ENCODE peak calls at places on chromosomes 5 and 9, in nine cellular contexts. One of them, this sample, is unnamed.

GRCh38 chr9:90552317-90552716 is 90.3 kb downstream of the DIRAS2 start:
- DNase-seq in psoas muscle: no peak
- DNase-seq in endothelial cell of umbilical vein: no peak
- DNase-seq in heart right ventricle: no peak
- DNase-seq in NT2/D1: no peak
- DNase-seq in aorta: no peak
- DNase-seq in adipocyte: no peak
- DNase-seq in stomach: no peak
- DNase-seq in Peyer's patch: no peak
- DNase-seq in this sample: no peak

GRCh38 chr9:18791074-18791473 is 241.9 kb downstream of the SAXO1 start:
- DNase-seq in psoas muscle: no peak
- DNase-seq in endothelial cell of umbilical vein: no peak
- DNase-seq in heart right ventricle: no peak
- DNase-seq in NT2/D1: no peak
- DNase-seq in aorta: no peak
- DNase-seq in adipocyte: no peak
- DNase-seq in stomach: no peak
- DNase-seq in Peyer's patch: no peak
- DNase-seq in this sample: no peak

GRCh38 chr9:36163049-36163839 is 5.9 kb upstream of the CCIN start:
- DNase-seq in psoas muscle: peak; percentile 68
- DNase-seq in endothelial cell of umbilical vein: peak; percentile 88
- DNase-seq in heart right ventricle: peak; percentile 74
- DNase-seq in NT2/D1: peak; percentile 96
- DNase-seq in aorta: peak; percentile 90
- DNase-seq in adipocyte: peak; percentile 57
- DNase-seq in stomach: no peak
- DNase-seq in Peyer's patch: no peak
- DNase-seq in this sample: no peak

GRCh38 chr5:114362197-114362976 is 517 bp downstream of the KCNN2 start:
- DNase-seq in psoas muscle: no peak
- DNase-seq in endothelial cell of umbilical vein: no peak
- DNase-seq in heart right ventricle: no peak
- DNase-seq in NT2/D1: no peak
- DNase-seq in aorta: peak; percentile 72
- DNase-seq in adipocyte: peak; percentile 58
- DNase-seq in stomach: no peak
- DNase-seq in Peyer's patch: peak; percentile 56
- DNase-seq in this sample: no peak

GRCh38 chr5:149466457-149466972 is 84.7 kb downstream of the CSNK1A1 start:
- DNase-seq in psoas muscle: peak; percentile 62
- DNase-seq in endothelial cell of umbilical vein: no peak
- DNase-seq in heart right ventricle: no peak
- DNase-seq in NT2/D1: no peak
- DNase-seq in aorta: peak; percentile 74
- DNase-seq in adipocyte: no peak
- DNase-seq in stomach: no peak
- DNase-seq in Peyer's patch: peak; percentile 81
- DNase-seq in this sample: no peak

GRCh38 chr9:125990793-125991220 is 243.6 kb downstream of the PBX3 start:
- DNase-seq in psoas muscle: no peak
- DNase-seq in endothelial cell of umbilical vein: no peak
- DNase-seq in heart right ventricle: no peak
- DNase-seq in NT2/D1: no peak
- DNase-seq in aorta: peak; percentile 45
- DNase-seq in adipocyte: no peak
- DNase-seq in stomach: no peak
- DNase-seq in Peyer's patch: peak; percentile 34
- DNase-seq in this sample: no peak

GRCh38 chr5:108727154-108727638 is 20.5 kb upstream of the FER start:
- DNase-seq in psoas muscle: no peak
- DNase-seq in endothelial cell of umbilical vein: no peak
- DNase-seq in heart right ventricle: peak; percentile 36
- DNase-seq in NT2/D1: no peak
- DNase-seq in aorta: no peak
- DNase-seq in adipocyte: peak; percentile 50
- DNase-seq in stomach: no peak
- DNase-seq in Peyer's patch: no peak
- DNase-seq in this sample: no peak

GRCh38 chr9:1222511-1222910 is 172.4 kb downstream of the DMRT2 start:
- DNase-seq in psoas muscle: no peak
- DNase-seq in endothelial cell of umbilical vein: no peak
- DNase-seq in heart right ventricle: no peak
- DNase-seq in NT2/D1: no peak
- DNase-seq in aorta: no peak
- DNase-seq in adipocyte: no peak
- DNase-seq in stomach: no peak
- DNase-seq in Peyer's patch: no peak
- DNase-seq in this sample: no peak

GRCh38 chr5:176646049-176646706 is 1.1 kb upstream of the TSPAN17 start:
- DNase-seq in psoas muscle: no peak
- DNase-seq in endothelial cell of umbilical vein: no peak
- DNase-seq in heart right ventricle: no peak
- DNase-seq in NT2/D1: no peak
- DNase-seq in aorta: no peak
- DNase-seq in adipocyte: no peak
- DNase-seq in stomach: no peak
- DNase-seq in Peyer's patch: no peak
- DNase-seq in this sample: no peak

GRCh38 chr5:179486596-179487051 is 63.7 kb upstream of the RUFY1 start:
- DNase-seq in psoas muscle: no peak
- DNase-seq in endothelial cell of umbilical vein: no peak
- DNase-seq in heart right ventricle: no peak
- DNase-seq in NT2/D1: no peak
- DNase-seq in aorta: peak; percentile 36
- DNase-seq in adipocyte: peak; percentile 28
- DNase-seq in stomach: no peak
- DNase-seq in Peyer's patch: no peak
- DNase-seq in this sample: no peak

GRCh38 chr5:1180841-1181271 is 20.5 kb upstream of the SLC6A19 start:
- DNase-seq in psoas muscle: peak; percentile 5
- DNase-seq in endothelial cell of umbilical vein: no peak
- DNase-seq in heart right ventricle: no peak
- DNase-seq in NT2/D1: no peak
- DNase-seq in aorta: peak; percentile 70
- DNase-seq in adipocyte: no peak
- DNase-seq in stomach: no peak
- DNase-seq in Peyer's patch: peak; percentile 48
- DNase-seq in this sample: no peak

GRCh38 chr5:127428748-127429147 is 88.7 kb upstream of the PRRC1 start:
- DNase-seq in psoas muscle: no peak
- DNase-seq in endothelial cell of umbilical vein: no peak
- DNase-seq in heart right ventricle: no peak
- DNase-seq in NT2/D1: no peak
- DNase-seq in aorta: no peak
- DNase-seq in adipocyte: no peak
- DNase-seq in stomach: no peak
- DNase-seq in Peyer's patch: no peak
- DNase-seq in this sample: no peak

GRCh38 chr5:179906795-179907569 is 715 bp downstream of the TBC1D9B start:
- DNase-seq in psoas muscle: peak; percentile 34
- DNase-seq in endothelial cell of umbilical vein: peak; percentile 26
- DNase-seq in heart right ventricle: no peak
- DNase-seq in NT2/D1: no peak
- DNase-seq in aorta: peak; percentile 82
- DNase-seq in adipocyte: peak; percentile 42
- DNase-seq in stomach: peak; percentile 44
- DNase-seq in Peyer's patch: peak; percentile 65
- DNase-seq in this sample: peak; percentile 39

GRCh38 chr5:82351754-82352145 is 73.6 kb upstream of the RPS23 start:
- DNase-seq in psoas muscle: no peak
- DNase-seq in endothelial cell of umbilical vein: peak; percentile 85
- DNase-seq in heart right ventricle: peak; percentile 35
- DNase-seq in NT2/D1: peak; percentile 20
- DNase-seq in aorta: no peak
- DNase-seq in adipocyte: peak; percentile 90
- DNase-seq in stomach: no peak
- DNase-seq in Peyer's patch: no peak
- DNase-seq in this sample: peak; percentile 52

GRCh38 chr9:93022721-93023520 is 35.6 kb upstream of the SUSD3 start:
- DNase-seq in psoas muscle: no peak
- DNase-seq in endothelial cell of umbilical vein: no peak
- DNase-seq in heart right ventricle: no peak
- DNase-seq in NT2/D1: no peak
- DNase-seq in aorta: peak; percentile 35
- DNase-seq in adipocyte: no peak
- DNase-seq in stomach: no peak
- DNase-seq in Peyer's patch: no peak
- DNase-seq in this sample: no peak

GRCh38 chr9:93023521-93023815 is 35.0 kb upstream of the SUSD3 start:
- DNase-seq in psoas muscle: no peak
- DNase-seq in endothelial cell of umbilical vein: no peak
- DNase-seq in heart right ventricle: no peak
- DNase-seq in NT2/D1: no peak
- DNase-seq in aorta: no peak
- DNase-seq in adipocyte: no peak
- DNase-seq in stomach: no peak
- DNase-seq in Peyer's patch: no peak
- DNase-seq in this sample: no peak

GRCh38 chr9:93020785-93021670 is 37.5 kb upstream of the SUSD3 start:
- DNase-seq in psoas muscle: no peak
- DNase-seq in endothelial cell of umbilical vein: no peak
- DNase-seq in heart right ventricle: no peak
- DNase-seq in NT2/D1: no peak
- DNase-seq in aorta: peak; percentile 60
- DNase-seq in adipocyte: no peak
- DNase-seq in stomach: no peak
- DNase-seq in Peyer's patch: peak; percentile 44
- DNase-seq in this sample: peak; percentile 83

GRCh38 chr9:93020151-93020550 is 38.4 kb upstream of the SUSD3 start:
- DNase-seq in psoas muscle: no peak
- DNase-seq in endothelial cell of umbilical vein: no peak
- DNase-seq in heart right ventricle: no peak
- DNase-seq in NT2/D1: no peak
- DNase-seq in aorta: peak; percentile 46
- DNase-seq in adipocyte: no peak
- DNase-seq in stomach: no peak
- DNase-seq in Peyer's patch: no peak
- DNase-seq in this sample: peak; percentile 24

GRCh38 chr9:93022066-93022465 is 36.4 kb upstream of the SUSD3 start:
- DNase-seq in psoas muscle: no peak
- DNase-seq in endothelial cell of umbilical vein: no peak
- DNase-seq in heart right ventricle: no peak
- DNase-seq in NT2/D1: no peak
- DNase-seq in aorta: peak; percentile 59
- DNase-seq in adipocyte: no peak
- DNase-seq in stomach: no peak
- DNase-seq in Peyer's patch: no peak
- DNase-seq in this sample: peak; percentile 6
- H3K4me1 ChIP-seq in psoas muscle: no peaks in the 10 kb centered on the region
- H3K4me1 ChIP-seq in endothelial cell of umbilical vein: no peaks in the 10 kb centered on the region
- H3K4me1 ChIP-seq in heart right ventricle: no peaks in the 10 kb centered on the region
- H3K4me1 ChIP-seq in NT2/D1: peaks cover 21% of the 10 kb centered on the region
- H3K4me1 ChIP-seq in aorta: no peaks in the 10 kb centered on the region
- H3K4me1 ChIP-seq in adipocyte: no peaks in the 10 kb centered on the region
- H3K4me1 ChIP-seq in stomach: no peaks in the 10 kb centered on the region
- H3K4me1 ChIP-seq in Peyer's patch: no peaks in the 10 kb centered on the region
- H3K4me1 ChIP-seq in this sample: peaks cover 64% of the 10 kb centered on the region

GRCh38 chr9:96741771-96742170 is 36.1 kb downstream of the ZNF510 start:
- DNase-seq in psoas muscle: no peak
- DNase-seq in endothelial cell of umbilical vein: no peak
- DNase-seq in heart right ventricle: no peak
- DNase-seq in NT2/D1: no peak
- DNase-seq in aorta: no peak
- DNase-seq in adipocyte: no peak
- DNase-seq in stomach: no peak
- DNase-seq in Peyer's patch: no peak
- DNase-seq in this sample: no peak

GRCh38 chr9:96738147-96739027 is 39.5 kb downstream of the ZNF510 start:
- DNase-seq in psoas muscle: no peak
- DNase-seq in endothelial cell of umbilical vein: no peak
- DNase-seq in heart right ventricle: no peak
- DNase-seq in NT2/D1: no peak
- DNase-seq in aorta: no peak
- DNase-seq in adipocyte: no peak
- DNase-seq in stomach: no peak
- DNase-seq in Peyer's patch: no peak
- DNase-seq in this sample: no peak
- H3K9me3 ChIP-seq in psoas muscle: peaks cover 75% of the 10 kb centered on the region
- H3K9me3 ChIP-seq in endothelial cell of umbilical vein: no peaks in the 10 kb centered on the region
- H3K9me3 ChIP-seq in heart right ventricle: peaks cover 79% of the 10 kb centered on the region
- H3K9me3 ChIP-seq in NT2/D1: peaks cover 75% of the 10 kb centered on the region
- H3K9me3 ChIP-seq in aorta: peaks cover 18% of the 10 kb centered on the region
- H3K9me3 ChIP-seq in adipocyte: peaks cover 87% of the 10 kb centered on the region
- H3K9me3 ChIP-seq in stomach: peaks cover 17% of the 10 kb centered on the region
- H3K9me3 ChIP-seq in Peyer's patch: peaks cover 26% of the 10 kb centered on the region
- H3K9me3 ChIP-seq in this sample: no peaks in the 10 kb centered on the region

DNA sequence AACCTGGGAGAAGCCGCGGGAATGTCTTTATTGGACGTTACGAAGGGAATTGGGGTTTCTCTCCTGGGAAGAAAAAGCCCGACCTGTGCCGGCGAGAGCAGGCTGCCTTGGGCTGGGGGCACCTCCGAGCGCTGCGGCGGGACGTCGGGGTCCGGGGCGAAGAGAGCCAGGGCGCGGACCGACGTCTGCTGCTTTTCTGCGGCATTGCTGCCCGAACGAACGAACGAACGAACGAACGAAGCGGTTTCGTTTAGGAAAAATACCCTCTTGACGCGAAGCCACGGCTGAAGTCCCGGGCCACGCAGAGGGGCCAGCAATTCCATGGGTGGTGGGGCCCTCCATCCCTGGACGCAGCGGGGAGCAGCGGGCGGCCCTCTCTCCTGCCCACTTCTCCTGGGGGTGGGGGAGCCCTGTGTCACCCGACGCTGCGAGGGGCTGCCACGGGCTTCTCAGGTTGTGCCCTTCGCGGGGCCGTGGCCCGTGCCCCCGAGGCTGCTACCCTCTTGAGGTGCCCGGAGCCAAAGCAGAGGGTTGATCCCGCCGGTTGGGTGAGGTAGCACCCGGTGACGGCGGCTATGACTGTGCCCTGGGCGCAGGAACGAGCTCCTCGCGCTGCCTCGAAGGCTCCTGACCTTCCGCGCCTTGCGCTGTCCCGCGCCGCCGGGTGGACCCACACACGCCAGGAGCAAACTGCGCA is 4.9 kb upstream of the PITX1 start:
- DNase-seq in psoas muscle: no peak
- DNase-seq in endothelial cell of umbilical vein: no peak
- DNase-seq in heart right ventricle: no peak
- DNase-seq in NT2/D1: no peak
- DNase-seq in aorta: peak; percentile 75
- DNase-seq in adipocyte: peak; percentile 74
- DNase-seq in stomach: no peak
- DNase-seq in Peyer's patch: no peak
- DNase-seq in this sample: no peak
- H3K4me3 ChIP-seq in psoas muscle: peak overlapping the region; percentile 65
- H3K4me3 ChIP-seq in endothelial cell of umbilical vein: no peak overlapping the region
- H3K4me3 ChIP-seq in heart right ventricle: peak overlapping the region; percentile 18
- H3K4me3 ChIP-seq in NT2/D1: peak overlapping the region; percentile 26
- H3K4me3 ChIP-seq in aorta: no peak overlapping the region
- H3K4me3 ChIP-seq in adipocyte: no peak overlapping the region
- H3K4me3 ChIP-seq in stomach: peak overlapping the region; percentile 45
- H3K4me3 ChIP-seq in Peyer's patch: peak overlapping the region; percentile 33
- H3K4me3 ChIP-seq in this sample: no peak overlapping the region

DNA sequence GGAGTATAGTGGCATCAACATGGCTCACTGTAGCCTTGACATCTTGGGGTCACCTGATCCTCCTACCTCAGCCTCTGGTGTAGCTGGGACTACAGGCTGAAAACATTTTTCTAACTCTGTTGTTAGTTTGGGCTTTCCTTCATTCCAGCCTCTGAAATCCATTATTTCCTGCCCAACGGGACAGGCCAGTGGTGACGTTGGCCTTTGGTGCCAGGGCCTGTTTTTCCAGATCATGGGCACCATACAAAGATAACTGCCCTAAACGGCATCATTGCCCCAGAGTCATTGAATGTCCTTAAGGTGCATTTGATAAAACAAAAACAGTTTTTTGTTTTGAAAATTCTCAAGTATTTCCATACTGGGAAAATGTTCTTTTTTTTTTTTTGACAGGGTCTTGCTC is 32.1 kb downstream of the PIK3R1 start:
- DNase-seq in psoas muscle: no peak
- DNase-seq in endothelial cell of umbilical vein: no peak
- DNase-seq in heart right ventricle: no peak
- DNase-seq in NT2/D1: no peak
- DNase-seq in aorta: no peak
- DNase-seq in adipocyte: no peak
- DNase-seq in stomach: no peak
- DNase-seq in Peyer's patch: no peak
- DNase-seq in this sample: no peak
- H3K4me1 ChIP-seq in psoas muscle: peaks cover 56% of the 10 kb centered on the region
- H3K4me1 ChIP-seq in endothelial cell of umbilical vein: peaks cover 84% of the 10 kb centered on the region
- H3K4me1 ChIP-seq in heart right ventricle: peaks cover 80% of the 10 kb centered on the region
- H3K4me1 ChIP-seq in NT2/D1: no peaks in the 10 kb centered on the region
- H3K4me1 ChIP-seq in aorta: peaks cover 7% of the 10 kb centered on the region
- H3K4me1 ChIP-seq in adipocyte: peaks cover 66% of the 10 kb centered on the region
- H3K4me1 ChIP-seq in stomach: peaks cover 89% of the 10 kb centered on the region
- H3K4me1 ChIP-seq in Peyer's patch: peaks cover 3% of the 10 kb centered on the region
- H3K4me1 ChIP-seq in this sample: peaks cover 84% of the 10 kb centered on the region

This sample was measured in CD4-positive, alpha-beta memory T cell.